ENCODE peak calls at places on chromosomes 12 and 14, in seven cellular contexts. R, L, N, K, O, M and C are unnamed samples.

GRCh38 chr14:89138846-89139245 is 278.2 kb downstream of the FOXN3 start:
- DNase-seq in L (no peak), O (no peak), R (no peak), N (no peak), M (no peak), K (no peak), C (no peak)

GRCh38 chr14:61034416-61035100 is 53.5 kb downstream of the SLC38A6 start:
- DNase-seq in M (no peak), N (peak; percentile 23), K (no peak), R (peak; percentile 48), L (no peak), O (no peak), C (no peak)

GRCh38 chr14:89190779-89191513 is 226.1 kb downstream of the FOXN3 start:
- DNase-seq in O (no peak), L (no peak), K (no peak), R (no peak), M (no peak), N (no peak), C (no peak)

GRCh38 chr12:54701940-54702592 is 53.9 kb upstream of the DCD start:
- DNase-seq in L (no peak), R (no peak), M (no peak), K (no peak), O (no peak), N (no peak), C (no peak)

GRCh38 chr12:43551271-43551970 is 582 bp downstream of the ADAMTS20 start:
- DNase-seq in K (no peak), O (no peak), L (no peak), N (no peak), M (no peak), R (no peak), C (no peak)

GRCh38 chr14:28762290-28762948 is 4.2 kb upstream of the FOXG1 start:
- DNase-seq in O (no peak), M (no peak), K (no peak), R (no peak), N (no peak), L (no peak), C (no peak)

GRCh38 chr14:101097109-101097793 is 193.7 kb upstream of the RTL1 start:
- DNase-seq in K (no peak), O (no peak), M (no peak), N (no peak), R (no peak), L (no peak), C (no peak)

GRCh38 chr12:111411187-111411764 is 5.6 kb downstream of the SH2B3 start:
- DNase-seq in N (no peak), O (no peak), L (no peak), M (no peak), K (no peak), R (no peak), C (no peak)

GRCh38 chr14:103130965-103131364 is 7.7 kb downstream of the TNFAIP2 start:
- DNase-seq in M (no peak), O (peak; percentile 88), K (peak; percentile 70), N (no peak), R (no peak), L (no peak), C (no peak)

GRCh38 chr12:31478898-31479297 is 112.0 kb downstream of the DENND5B start:
- DNase-seq in O (no peak), L (no peak), K (no peak), N (no peak), M (peak; percentile 68), R (no peak), C (no peak)

GRCh38 chr12:27635349-27635972 is 60.8 kb upstream of the REP15 start:
- DNase-seq in R (no peak), N (no peak), O (no peak), M (no peak), L (no peak), K (no peak), C (no peak)

GRCh38 chr12:8556748-8557147 is 16.0 kb upstream of the CLEC4E start:
- DNase-seq in O (no peak), M (no peak), N (no peak), R (no peak), K (no peak), L (no peak), C (no peak)

GRCh38 chr12:8553088-8553627 is 12.5 kb upstream of the CLEC4E start:
- DNase-seq in R (no peak), O (no peak), L (no peak), K (no peak), M (no peak), N (no peak), C (no peak)

GRCh38 chr12:8549381-8549780 is 8.7 kb upstream of the CLEC4E start:
- DNase-seq in L (no peak), M (no peak), N (no peak), K (no peak), O (no peak), R (no peak), C (no peak)

GRCh38 chr12:8559676-8560075 is 19.0 kb upstream of the CLEC4E start:
- DNase-seq in R (no peak), M (no peak), K (no peak), N (no peak), O (no peak), L (no peak), C (no peak)

DNA sequence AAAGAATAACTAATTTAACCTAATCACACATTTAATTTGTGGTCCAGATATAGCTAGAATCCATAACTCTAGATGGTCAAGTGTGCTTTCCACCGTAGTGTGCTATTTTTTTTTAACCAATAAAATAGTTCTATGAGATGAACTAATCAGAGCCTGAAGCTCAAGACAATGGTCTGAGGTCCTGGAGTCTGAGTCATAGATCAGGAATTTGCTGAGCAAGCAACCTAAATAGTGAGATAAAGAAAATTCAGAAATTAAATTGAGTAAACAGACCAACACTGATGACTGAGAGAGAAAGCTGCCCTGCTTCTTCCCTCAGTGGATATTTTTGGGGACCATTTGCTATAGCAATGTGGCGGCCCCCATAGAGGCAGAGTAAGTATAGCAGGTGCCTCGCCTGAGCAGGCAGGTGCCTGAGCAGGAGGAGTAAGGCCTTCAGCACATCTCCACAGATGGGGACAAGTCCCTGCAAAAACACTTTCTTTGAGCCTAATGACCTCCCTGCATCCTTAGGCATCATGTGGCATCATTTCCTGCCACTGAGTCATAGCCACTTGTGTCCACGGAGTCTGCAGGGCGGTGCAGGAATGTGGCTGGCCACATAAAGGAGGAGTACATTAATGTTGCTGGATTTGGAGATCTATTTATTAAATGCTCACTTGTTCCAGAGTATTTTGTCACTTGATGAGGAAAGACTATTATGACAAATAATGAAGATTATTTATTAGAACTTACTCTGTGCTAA is 13.9 kb upstream of the CLEC4E start:
- DNase-seq in K (no peak), M (no peak), R (no peak), N (no peak), L (no peak), O (no peak), C (no peak)
- TF ChIP-seq POLR2A in K (no peak), M (no peak), R (no peak), N (no peak), L (no peak), O (no peak), C (no peak)

DNA sequence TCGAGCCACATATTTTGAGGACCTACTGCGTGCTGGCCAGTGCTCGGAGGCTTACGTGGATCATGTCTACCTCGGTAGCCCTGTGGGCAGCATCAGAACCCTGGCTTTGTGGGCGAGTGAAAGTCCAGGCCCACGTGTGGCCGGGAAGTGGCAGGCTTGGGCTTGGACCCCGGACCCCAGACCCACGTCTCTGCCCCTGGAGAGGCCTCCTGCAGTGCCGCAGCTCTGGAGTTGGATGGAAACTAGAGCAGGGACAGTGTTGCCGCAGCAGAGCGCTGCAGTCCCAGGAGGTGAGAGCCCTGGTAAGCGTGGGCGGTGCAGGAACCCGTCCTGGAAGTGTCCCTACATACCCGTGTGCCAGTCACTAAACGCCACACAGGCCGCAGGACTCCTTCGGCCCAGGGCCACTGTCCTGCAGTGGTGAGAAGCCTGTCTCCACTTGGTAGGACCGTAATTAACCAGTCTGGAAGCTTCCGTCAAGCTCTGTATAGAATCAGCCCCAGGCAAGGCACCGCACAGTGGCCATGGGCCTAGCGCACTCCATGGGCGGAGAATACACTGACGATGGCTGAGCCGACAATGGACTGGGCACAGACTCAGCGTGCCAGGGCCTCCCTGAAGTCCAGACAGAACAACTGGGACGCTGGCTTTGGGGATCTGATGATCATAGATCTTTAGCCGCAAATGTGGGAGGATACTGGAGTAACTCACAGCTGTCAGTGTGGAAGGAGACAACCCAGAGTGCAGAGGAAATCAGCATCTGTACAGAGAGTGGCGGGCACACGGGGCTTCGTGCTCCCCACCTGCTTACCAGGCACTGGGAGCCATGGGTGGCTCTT is 219.5 kb downstream of the KIF26A start:
- DNase-seq in R (no peak), L (peak; percentile 10), K (no peak), M (peak; percentile 36), N (no peak), O (peak; percentile 11), C (no peak)
- TF ChIP-seq POLR2A in R (no peak), L (no peak), K (no peak), M (no peak), N (no peak), O (no peak), C (no peak)

GRCh38 chr12:115857923-115858322 is 419.6 kb downstream of the MED13L start:
- DNase-seq in N (no peak), K (no peak), R (no peak), M (no peak), O (no peak), L (no peak), C (no peak)

GRCh38 chr12:115859231-115859630 is 418.3 kb downstream of the MED13L start:
- DNase-seq in K (no peak), R (no peak), L (no peak), M (no peak), N (no peak), O (no peak), C (no peak)

GRCh38 chr12:115857160-115857920 is 420.2 kb downstream of the MED13L start:
- DNase-seq in L (no peak), M (no peak), O (no peak), N (no peak), K (no peak), R (no peak), C (no peak)

GRCh38 chr12:115860619-115861018 is 416.9 kb downstream of the MED13L start:
- DNase-seq in O (no peak), N (no peak), K (no peak), M (no peak), L (no peak), R (no peak), C (no peak)
- TF ChIP-seq POLR2A in O (no peak), N (no peak), K (no peak), M (no peak), L (no peak), R (no peak), C (no peak)

GRCh38 chr14:98120831-98121464 is 1151.0 kb downstream of the BCL11B start:
- DNase-seq in L (no peak), M (no peak), R (no peak), N (no peak), O (no peak), K (no peak), C (no peak)

GRCh38 chr14:98119739-98120138 is 1152.3 kb downstream of the BCL11B start:
- DNase-seq in R (no peak), K (no peak), M (no peak), L (no peak), N (no peak), O (no peak), C (no peak)

GRCh38 chr14:98118749-98119148 is 1153.2 kb downstream of the BCL11B start:
- DNase-seq in R (no peak), L (no peak), K (no peak), N (no peak), O (no peak), M (no peak), C (no peak)

DNA sequence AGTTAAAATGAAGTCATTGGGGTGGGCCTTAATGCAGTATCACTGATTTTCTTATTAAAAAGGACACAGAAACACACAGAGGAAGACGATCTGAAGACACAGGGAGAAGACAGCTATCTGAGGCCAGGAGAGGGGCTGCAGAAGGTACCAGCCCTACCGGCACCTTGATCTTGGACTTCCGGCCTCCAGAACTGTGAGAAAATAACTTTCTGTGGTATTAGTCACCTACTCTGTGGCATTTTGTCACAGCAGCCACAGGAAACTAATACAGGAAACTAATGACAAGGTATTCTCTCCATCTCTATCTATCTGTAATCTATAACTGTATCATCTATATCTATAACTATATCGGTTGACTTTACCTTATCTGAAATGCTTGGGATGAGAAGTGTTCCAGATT is 1149.5 kb downstream of the BCL11B start:
- DNase-seq in R (no peak), K (no peak), M (no peak), L (no peak), O (no peak), N (no peak), C (no peak)
- TF ChIP-seq POLR2A in R (no peak), K (no peak), M (no peak), L (no peak), O (no peak), N (no peak), C (no peak)